ENCODE peak calls at places on chromosomes 2 and 18, in four cellular contexts. L is HL-60; C is CD8-positive, alpha-beta T cell; T is stomach. S is an unnamed sample.
A peak's percentile ranks its signal among the peaks of the same experiment; 100 is the strongest.

GRCh38 chr2:220224711-220225519 is 597.5 kb downstream of the SLC4A3 start:
- DNase-seq in L (no peak), C (no peak), T (no peak), S (peak; percentile 66)

GRCh38 chr2:149307014-149307413 is 23.4 kb upstream of the LYPD6 start:
- DNase-seq in L (no peak), C (no peak), T (no peak), S (no peak)

GRCh38 chr2:197813093-197813787 is 8.8 kb downstream of the PLCL1 start:
- DNase-seq in L (no peak), C (no peak), T (no peak), S (peak; percentile 74)

GRCh38 chr2:226511327-226511726 is 288.3 kb downstream of the IRS1 start:
- DNase-seq in L (no peak), C (no peak), T (no peak), S (no peak)

GRCh38 chr18:24023185-24023814 is 8.7 kb downstream of the TTC39C start:
- DNase-seq in L (no peak), C (no peak), T (no peak), S (no peak)

GRCh38 chr2:197306691-197307030 is 3.9 kb downstream of the ANKRD44 start:
- DNase-seq in L (peak; percentile 61), C (peak; percentile 47), T (peak; percentile 73), S (peak; percentile 78)

GRCh38 chr18:43574974-43575373 is 297.7 kb upstream of the SYT4 start:
- DNase-seq in L (no peak), C (no peak), T (no peak), S (no peak)

GRCh38 chr2:178380763-178381162 is 70.2 kb downstream of the PRKRA start:
- DNase-seq in L (no peak), C (no peak), T (no peak), S (no peak)

GRCh38 chr2:41869542-41870256 is 178.1 kb upstream of the PKDCC start:
- DNase-seq in L (peak; percentile 39), C (peak; percentile 75), T (peak; percentile 72), S (peak; percentile 66)

GRCh38 chr2:16508061-16508851 is 157.4 kb downstream of the CYRIA start:
- DNase-seq in L (peak; percentile 7), C (no peak), T (peak; percentile 62), S (no peak)

GRCh38 chr2:62151306-62151638 is 44.6 kb upstream of the B3GNT2 start:
- DNase-seq in L (no peak), C (no peak), T (no peak), S (no peak)

GRCh38 chr2:169693344-169693743 is 861 bp downstream of the CFAP210 start:
- DNase-seq in L (peak; percentile 21), C (no peak), T (no peak), S (no peak)

GRCh38 chr2:41880561-41881243 is 167.1 kb upstream of the PKDCC start:
- DNase-seq in L (no peak), C (no peak), T (no peak), S (no peak)

GRCh38 chr2:85599468-85600234 is 2.8 kb downstream of the TMEM150A start:
- DNase-seq in L (peak; percentile 51), C (no peak), T (no peak), S (no peak)
- TF ChIP-seq CTCF in L (no peak), C (no peak), T (no peak), S (no peak)

GRCh38 chr18:50630895-50631294 is 71.0 kb downstream of the MAPK4 start:
- DNase-seq in L (no peak), C (no peak), T (no peak), S (no peak)
- TF ChIP-seq CTCF in L (no peak), C (no peak), T (no peak), S (no peak)

GRCh38 chr2:26235089-26235488 is 9.3 kb downstream of the HADHA start:
- DNase-seq in L (no peak), C (no peak), T (no peak), S (peak; percentile 15)
- TF ChIP-seq CTCF in L (no peak), C (no peak), T (no peak), S (peak; percentile 30)

DNA sequence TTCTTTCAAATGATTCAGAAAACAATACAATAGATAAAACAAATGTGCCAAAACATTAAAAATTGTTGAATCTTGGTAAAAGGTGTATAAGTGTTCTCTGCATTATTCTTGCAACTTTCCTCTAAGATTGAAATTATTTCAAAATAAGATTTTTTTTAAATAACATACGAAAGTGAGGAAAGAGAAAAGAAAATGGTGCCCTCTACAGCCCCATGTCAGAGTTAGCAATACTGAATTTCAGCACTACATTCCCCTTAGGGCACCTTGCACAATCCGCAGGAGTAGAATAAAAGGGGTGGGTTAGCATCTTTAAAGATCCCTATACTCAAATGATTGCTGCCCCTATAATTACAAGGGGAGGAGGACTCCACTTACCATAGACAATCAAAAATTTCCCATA is 433.7 kb downstream of the BCL11A start:
- DNase-seq in L (no peak), C (no peak), T (no peak), S (peak; percentile 40)
- TF ChIP-seq CTCF in L (no peak), C (no peak), T (no peak), S (peak; percentile 8)

DNA sequence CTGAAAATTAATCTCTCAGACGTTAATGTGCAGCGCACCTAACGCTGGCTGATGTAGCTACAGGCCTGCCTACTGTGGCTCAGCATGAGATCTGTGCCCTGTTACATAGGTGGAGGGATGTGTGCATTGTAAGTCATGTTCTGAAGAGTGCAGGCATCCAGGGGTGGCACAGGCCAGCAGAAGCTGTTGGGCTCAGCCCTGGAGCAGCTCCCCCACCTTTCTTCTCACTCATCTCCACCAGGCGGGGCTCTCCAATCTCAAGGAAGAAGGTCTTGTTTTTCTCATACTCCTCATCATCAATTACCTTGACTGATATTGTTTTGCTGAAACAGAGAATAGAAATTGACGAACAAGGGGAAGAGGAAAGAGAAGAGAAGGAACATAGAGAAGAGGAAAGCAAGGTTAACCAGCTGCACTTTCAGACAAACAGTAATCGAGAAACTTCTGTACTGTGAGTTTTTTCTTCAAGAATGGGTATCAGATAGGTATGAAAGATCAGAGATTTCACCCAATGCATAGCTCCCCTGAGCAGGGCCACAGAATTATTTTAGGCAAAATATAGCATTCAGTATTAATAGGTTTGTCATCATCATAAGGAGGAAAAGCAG is 273.6 kb downstream of the SLC8A1 start:
- DNase-seq in L (no peak), C (no peak), T (no peak), S (no peak)
- TF ChIP-seq CTCF in L (no peak), C (no peak), T (no peak), S (no peak)

DNA sequence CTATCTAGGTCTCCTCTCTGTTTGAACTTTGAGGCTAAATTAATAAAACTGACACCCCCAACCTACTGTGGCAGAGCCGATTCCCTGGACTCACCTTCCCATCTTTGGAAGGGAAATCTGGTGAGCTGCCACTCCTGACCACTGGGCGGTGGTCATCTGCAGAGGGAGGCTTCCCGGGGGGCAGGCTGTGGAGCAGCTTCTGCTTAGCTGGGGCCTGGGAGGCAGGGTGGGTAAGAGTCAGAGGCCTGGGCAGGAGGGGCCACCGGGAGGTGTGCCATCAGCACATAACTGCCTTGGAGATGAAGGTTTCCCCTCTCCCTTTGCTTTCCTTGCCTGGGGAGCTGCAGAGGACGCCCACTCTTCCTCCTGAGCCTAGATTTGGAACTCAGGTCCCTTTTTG is 2.3 kb upstream of the NPPC start:
- DNase-seq in L (no peak), C (no peak), T (peak; percentile 9), S (no peak)
- TF ChIP-seq CTCF in L (no peak), C (no peak), T (no peak), S (no peak)

GRCh38 chr2:44959855-44960254 is 18.4 kb downstream of the SIX3 start:
- DNase-seq in L (no peak), C (no peak), T (no peak), S (no peak)
- TF ChIP-seq CTCF in L (no peak), C (no peak), T (no peak), S (no peak)

GRCh38 chr2:165141601-165142000 is 62.2 kb downstream of the SCN3A start:
- DNase-seq in L (no peak), C (no peak), T (no peak), S (no peak)
- TF ChIP-seq CTCF in L (no peak), C (no peak), T (no peak), S (peak; percentile 19)